ENCODE peak calls at places on chromosomes 4 and X, in five cellular contexts. One of them, this sample, is unnamed.
A peak's percentile ranks its signal among the peaks of the same experiment; 100 is the strongest.

GRCh38 chr4:42397256-42397634 is at the start of gene SHISA3:
- DNase-seq in brain microvascular endothelial cell: no peak
- DNase-seq in astrocyte of the spinal cord: peak; percentile 17
- DNase-seq in stomach: no peak
- DNase-seq in GM19239: peak; percentile 14
- DNase-seq in this sample: peak; percentile 71

GRCh38 chr4:139144161-139144859 is 32.7 kb downstream of the ELF2 start:
- DNase-seq in brain microvascular endothelial cell: peak; percentile 38
- DNase-seq in astrocyte of the spinal cord: peak; percentile 75
- DNase-seq in stomach: peak; percentile 57
- DNase-seq in GM19239: no peak
- DNase-seq in this sample: peak; percentile 86

GRCh38 chrX:110125435-110125834 is 122.5 kb downstream of the TMEM164 start:
- DNase-seq in brain microvascular endothelial cell: no peak
- DNase-seq in astrocyte of the spinal cord: peak; percentile 25
- DNase-seq in stomach: no peak
- DNase-seq in GM19239: no peak
- DNase-seq in this sample: no peak

GRCh38 chr4:129342820-129343219 is 246.9 kb downstream of the C4orf33 start:
- DNase-seq in brain microvascular endothelial cell: peak; percentile 35
- DNase-seq in astrocyte of the spinal cord: peak; percentile 74
- DNase-seq in stomach: no peak
- DNase-seq in GM19239: no peak
- DNase-seq in this sample: peak; percentile 83

GRCh38 chr4:152417648-152418047 is 118.2 kb downstream of the FBXW7 start:
- DNase-seq in brain microvascular endothelial cell: no peak
- DNase-seq in astrocyte of the spinal cord: no peak
- DNase-seq in stomach: no peak
- DNase-seq in GM19239: no peak
- DNase-seq in this sample: no peak

GRCh38 chr4:153468587-153468986 is 2.4 kb downstream of the TMEM131L start:
- DNase-seq in brain microvascular endothelial cell: no peak
- DNase-seq in astrocyte of the spinal cord: no peak
- DNase-seq in stomach: no peak
- DNase-seq in GM19239: no peak
- DNase-seq in this sample: no peak

GRCh38 chrX:21503593-21503992 is 129.4 kb downstream of the CNKSR2 start:
- DNase-seq in brain microvascular endothelial cell: no peak
- DNase-seq in astrocyte of the spinal cord: no peak
- DNase-seq in stomach: no peak
- DNase-seq in GM19239: no peak
- DNase-seq in this sample: no peak

GRCh38 chrX:13432776-13433605 is 113.1 kb upstream of the ATXN3L start:
- DNase-seq in brain microvascular endothelial cell: peak; percentile 55
- DNase-seq in astrocyte of the spinal cord: peak; percentile 62
- DNase-seq in stomach: no peak
- DNase-seq in GM19239: no peak
- DNase-seq in this sample: no peak

GRCh38 chrX:17802756-17803155 is 58.3 kb downstream of the RAI2 start:
- DNase-seq in brain microvascular endothelial cell: no peak
- DNase-seq in astrocyte of the spinal cord: no peak
- DNase-seq in stomach: no peak
- DNase-seq in GM19239: no peak
- DNase-seq in this sample: no peak

GRCh38 chrX:136954930-136955329 is 74.4 kb upstream of the RBMX start:
- DNase-seq in brain microvascular endothelial cell: no peak
- DNase-seq in astrocyte of the spinal cord: peak; percentile 44
- DNase-seq in stomach: no peak
- DNase-seq in GM19239: no peak
- DNase-seq in this sample: peak; percentile 52

GRCh38 chr4:72397314-72397713 is 171.7 kb downstream of the ADAMTS3 start:
- DNase-seq in brain microvascular endothelial cell: no peak
- DNase-seq in astrocyte of the spinal cord: no peak
- DNase-seq in stomach: no peak
- DNase-seq in GM19239: no peak
- DNase-seq in this sample: no peak

GRCh38 chr4:172708184-172708583 is 460.4 kb upstream of the GALNT7 start:
- DNase-seq in brain microvascular endothelial cell: no peak
- DNase-seq in astrocyte of the spinal cord: no peak
- DNase-seq in stomach: no peak
- DNase-seq in GM19239: no peak
- DNase-seq in this sample: no peak

GRCh38 chrX:37844622-37845021 is 2.7 kb downstream of the DYNLT3 start:
- DNase-seq in brain microvascular endothelial cell: no peak
- DNase-seq in astrocyte of the spinal cord: no peak
- DNase-seq in stomach: no peak
- DNase-seq in GM19239: no peak
- DNase-seq in this sample: no peak

GRCh38 chrX:7115557-7115956 is 32.0 kb upstream of the STS start:
- DNase-seq in brain microvascular endothelial cell: no peak
- DNase-seq in astrocyte of the spinal cord: no peak
- DNase-seq in stomach: no peak
- DNase-seq in GM19239: no peak
- DNase-seq in this sample: no peak

GRCh38 chr4:56650259-56651070 is 30.6 kb downstream of the HOPX start:
- DNase-seq in brain microvascular endothelial cell: no peak
- DNase-seq in astrocyte of the spinal cord: no peak
- DNase-seq in stomach: no peak
- DNase-seq in GM19239: no peak
- DNase-seq in this sample: peak; percentile 49

GRCh38 chr4:80710748-80711451 is 319.6 kb upstream of the BMP3 start:
- DNase-seq in brain microvascular endothelial cell: no peak
- DNase-seq in astrocyte of the spinal cord: no peak
- DNase-seq in stomach: no peak
- DNase-seq in GM19239: no peak
- DNase-seq in this sample: no peak

GRCh38 chr4:175350246-175350645 is 432.1 kb downstream of the ADAM29 start:
- DNase-seq in brain microvascular endothelial cell: no peak
- DNase-seq in astrocyte of the spinal cord: no peak
- DNase-seq in stomach: no peak
- DNase-seq in GM19239: no peak
- DNase-seq in this sample: no peak

GRCh38 chrX:132382068-132382467 is 106.8 kb downstream of the MBNL3 start:
- DNase-seq in brain microvascular endothelial cell: no peak
- DNase-seq in astrocyte of the spinal cord: no peak
- DNase-seq in stomach: no peak
- DNase-seq in GM19239: no peak
- DNase-seq in this sample: no peak

GRCh38 chrX:129701624-129702069 is 37.1 kb upstream of the XPNPEP2 start:
- DNase-seq in brain microvascular endothelial cell: peak; percentile 6
- DNase-seq in astrocyte of the spinal cord: peak; percentile 66
- DNase-seq in stomach: no peak
- DNase-seq in GM19239: no peak
- DNase-seq in this sample: no peak

GRCh38 chrX:24443943-24444342 is 21.1 kb upstream of the PDK3 start:
- DNase-seq in brain microvascular endothelial cell: no peak
- DNase-seq in astrocyte of the spinal cord: no peak
- DNase-seq in stomach: no peak
- DNase-seq in GM19239: no peak
- DNase-seq in this sample: no peak

GRCh38 chr4:1953335-1953734 is 55.4 kb downstream of the NELFA start:
- DNase-seq in brain microvascular endothelial cell: no peak
- DNase-seq in astrocyte of the spinal cord: no peak
- DNase-seq in stomach: no peak
- DNase-seq in GM19239: no peak
- DNase-seq in this sample: no peak

GRCh38 chr4:107210450-107211239 is 174.5 kb upstream of the DKK2 start:
- DNase-seq in brain microvascular endothelial cell: no peak
- DNase-seq in astrocyte of the spinal cord: peak; percentile 51
- DNase-seq in stomach: no peak
- DNase-seq in GM19239: no peak
- DNase-seq in this sample: no peak

GRCh38 chr4:72442715-72443114 is 126.3 kb downstream of the ADAMTS3 start:
- DNase-seq in brain microvascular endothelial cell: no peak
- DNase-seq in astrocyte of the spinal cord: no peak
- DNase-seq in stomach: no peak
- DNase-seq in GM19239: no peak
- DNase-seq in this sample: no peak

GRCh38 chr4:71333960-71334951 is 4.6 kb upstream of the SLC4A4 start:
- DNase-seq in brain microvascular endothelial cell: peak; percentile 25
- DNase-seq in astrocyte of the spinal cord: peak; percentile 15
- DNase-seq in stomach: no peak
- DNase-seq in GM19239: no peak
- DNase-seq in this sample: no peak

GRCh38 chrX:2764766-2765666 is 13.2 kb downstream of the XG start:
- DNase-seq in brain microvascular endothelial cell: no peak
- DNase-seq in astrocyte of the spinal cord: no peak
- DNase-seq in stomach: no peak
- DNase-seq in GM19239: no peak
- DNase-seq in this sample: no peak

GRCh38 chr4:140666889-140667614 is 89.1 kb downstream of the TBC1D9 start:
- DNase-seq in brain microvascular endothelial cell: no peak
- DNase-seq in astrocyte of the spinal cord: no peak
- DNase-seq in stomach: no peak
- DNase-seq in GM19239: no peak
- DNase-seq in this sample: no peak

GRCh38 chr4:36280555-36280954 is 861 bp upstream of the DTHD1 start:
- DNase-seq in brain microvascular endothelial cell: no peak
- DNase-seq in astrocyte of the spinal cord: no peak
- DNase-seq in stomach: no peak
- DNase-seq in GM19239: no peak
- DNase-seq in this sample: no peak